ENCODE peak calls at places on chromosome 3, in four cellular contexts. U is HS-27A, I is epithelial cell of esophagus, A is fibroblast of the conjunctiva. T is an unnamed sample.

GRCh38 chr3:4974154-4974553 is 5.1 kb upstream of the BHLHE40 start:
- DNase-seq in U (no peak), I (no peak), A (no peak), T (no peak)

GRCh38 chr3:80213076-80213475 is 445.3 kb upstream of the ROBO1 start:
- DNase-seq in U (no peak), I (peak; percentile 57), A (peak; percentile 12), T (no peak)

GRCh38 chr3:78863294-78864203 is 904.2 kb downstream of the ROBO1 start:
- DNase-seq in U (no peak), I (no peak), A (no peak), T (no peak)

GRCh38 chr3:179503640-179504039 is 52.4 kb upstream of the GNB4 start:
- DNase-seq in U (no peak), I (peak; percentile 39), A (no peak), T (peak; percentile 4)

GRCh38 chr3:37934631-37935289 is 55.8 kb upstream of the VILL start:
- DNase-seq in U (no peak), I (no peak), A (no peak), T (no peak)

GRCh38 chr3:155424041-155424605 is 130.6 kb upstream of the STRIT1 start:
- DNase-seq in U (no peak), I (peak; percentile 7), A (no peak), T (peak; percentile 13)

GRCh38 chr3:182725372-182726251 is 67.7 kb upstream of the ATP11B start:
- DNase-seq in U (no peak), I (no peak), A (no peak), T (no peak)

GRCh38 chr3:111173906-111174305 is 102.3 kb downstream of the NECTIN3 start:
- DNase-seq in U (no peak), I (no peak), A (no peak), T (no peak)

GRCh38 chr3:35639251-35640185 is at the start of gene ARPP21:
- DNase-seq in U (no peak), I (no peak), A (no peak), T (peak; percentile 16)

GRCh38 chr3:161560006-161560637 is 63.5 kb downstream of the OTOL1 start:
- DNase-seq in U (peak; percentile 34), I (peak; percentile 63), A (peak; percentile 47), T (peak; percentile 80)

GRCh38 chr3:10529809-10530208 is 24.4 kb upstream of the ATP2B2 start:
- DNase-seq in U (no peak), I (no peak), A (no peak), T (no peak)

GRCh38 chr3:123338021-123338619 is 110.8 kb downstream of the ADCY5 start:
- DNase-seq in U (no peak), I (peak; percentile 19), A (no peak), T (no peak)

GRCh38 chr3:187997490-187997889 is 156.5 kb upstream of the LPP start:
- DNase-seq in U (no peak), I (peak; percentile 70), A (no peak), T (no peak)

GRCh38 chr3:3881050-3881449 is 81.8 kb downstream of the LRRN1 start:
- DNase-seq in U (no peak), I (no peak), A (no peak), T (no peak)

GRCh38 chr3:155423526-155423925 is 130.0 kb upstream of the STRIT1 start:
- DNase-seq in U (no peak), I (no peak), A (no peak), T (no peak)

GRCh38 chr3:44355634-44356033 is 17.1 kb downstream of the TCAIM start:
- DNase-seq in U (no peak), I (peak; percentile 73), A (peak; percentile 67), T (peak; percentile 60)

GRCh38 chr3:176919836-176920760 is 277.2 kb downstream of the TBL1XR1 start:
- DNase-seq in U (no peak), I (peak; percentile 93), A (peak; percentile 3), T (peak; percentile 86)

GRCh38 chr3:119628390-119628789 is 30.7 kb downstream of the PLA1A start:
- DNase-seq in U (no peak), I (no peak), A (no peak), T (no peak)

GRCh38 chr3:42092006-42092405 is 849 bp downstream of the TRAK1 start:
- DNase-seq in U (no peak), I (peak; percentile 40), A (no peak), T (no peak)

GRCh38 chr3:101466465-101467309 is 46.3 kb downstream of the SENP7 start:
- DNase-seq in U (no peak), I (no peak), A (no peak), T (no peak)

GRCh38 chr3:45628746-45629145 is 34.2 kb downstream of the LIMD1 start:
- DNase-seq in U (no peak), I (peak; percentile 29), A (no peak), T (no peak)

GRCh38 chr3:16102905-16103364 is 71.5 kb upstream of the GALNT15 start:
- DNase-seq in U (peak; percentile 84), I (peak; percentile 43), A (no peak), T (peak; percentile 68)

GRCh38 chr3:4036046-4036445 is 236.8 kb downstream of the LRRN1 start:
- DNase-seq in U (no peak), I (no peak), A (no peak), T (no peak)

GRCh38 chr3:178381555-178381954 is 154.7 kb upstream of the KCNMB2 start:
- DNase-seq in U (no peak), I (peak; percentile 7), A (no peak), T (peak; percentile 47)

GRCh38 chr3:128875556-128876120 is 3.8 kb upstream of the ACAD9 start:
- DNase-seq in U (no peak), I (peak; percentile 21), A (no peak), T (peak; percentile 3)

GRCh38 chr3:13268120-13268519 is 152.0 kb downstream of the NUP210 start:
- DNase-seq in U (no peak), I (no peak), A (no peak), T (no peak)

GRCh38 chr3:143571548-143571947 is 276.7 kb downstream of the SLC9A9 start:
- DNase-seq in U (no peak), I (no peak), A (no peak), T (no peak)

GRCh38 chr3:166451997-166452396 is 614.8 kb upstream of the BCHE start:
- DNase-seq in U (no peak), I (peak; percentile 91), A (no peak), T (no peak)

GRCh38 chr3:11380314-11380713 is 108.1 kb downstream of the ATG7 start:
- DNase-seq in U (no peak), I (no peak), A (no peak), T (no peak)

GRCh38 chr3:143433787-143434378 is 314.3 kb downstream of the CHST2 start:
- DNase-seq in U (no peak), I (peak; percentile 35), A (no peak), T (peak; percentile 26)

GRCh38 chr3:153513236-153513635 is 351.2 kb downstream of the RAP2B start:
- DNase-seq in U (no peak), I (peak; percentile 43), A (no peak), T (peak; percentile 58)

GRCh38 chr3:180420804-180421203 is 181.2 kb upstream of the TTC14 start:
- DNase-seq in U (no peak), I (peak; percentile 24), A (no peak), T (peak; percentile 69)

GRCh38 chr3:146431240-146431639 is 38.1 kb downstream of the PLSCR2 start:
- DNase-seq in U (no peak), I (no peak), A (peak; percentile 14), T (no peak)

GRCh38 chr3:156258301-156258700 is 137.9 kb downstream of the KCNAB1 start:
- DNase-seq in U (no peak), I (no peak), A (no peak), T (no peak)

GRCh38 chr3:197748597-197749314 is 927 bp upstream of the FYTTD1 start:
- DNase-seq in U (no peak), I (no peak), A (no peak), T (no peak)

GRCh38 chr3:34727700-34728099 is 911.6 kb upstream of the ARPP21 start:
- DNase-seq in U (no peak), I (peak; percentile 5), A (no peak), T (no peak)

GRCh38 chr3:14716593-14716992 is 41.7 kb downstream of the C3orf20 start:
- DNase-seq in U (no peak), I (no peak), A (no peak), T (peak; percentile 56)

GRCh38 chr3:73405853-73406252 is 218.9 kb downstream of the PDZRN3 start:
- DNase-seq in U (no peak), I (no peak), A (no peak), T (no peak)

GRCh38 chr3:126524429-126524988 is 554 bp downstream of the CHST13 start:
- DNase-seq in U (no peak), I (no peak), A (no peak), T (no peak)